ENCODE peak calls at places on chromosomes 6 and 20, in ten cellular contexts. One of them, this sample, is unnamed.

GRCh38 chr6:32885698-32886286 is 31.8 kb downstream of the PSMB9 start:
- DNase-seq in stimulated activated CD8-positive, alpha-beta memory T cell treated with anti-CD3 and anti-CD28 coated beads, Interleukin-4, amount 100 ng/mL, for 24 hours: no peak
- DNase-seq in Panc1: no peak
- DNase-seq in BJ: peak; percentile 16
- DNase-seq in activated T-helper 2 cell treated with anti-CD3 and anti-CD28 coated beads, Interferon-gamma antibody, Interleukin-2, Interleukin-4, amounts not matched to agents 10 μg/mL and 5 μg/mL and 100 μg/mL, durations not matched to agents 14 hours and 24 hours and 36 hours: no peak
- DNase-seq in stimulated activated CD4-positive, alpha-beta T cell treated with anti-CD3 and anti-CD28 coated beads, Interleukin-15, amount 100 ng/mL, for 24 hours: no peak
- DNase-seq in RCC 7860: peak; percentile 32
- DNase-seq in mucosa of gallbladder: no peak
- DNase-seq in EL: peak; percentile 68
- DNase-seq in adrenal gland: no peak
- DNase-seq in this sample: peak; percentile 37

GRCh38 chr20:54940471-54940870 is 465.1 kb downstream of the DOK5 start:
- DNase-seq in stimulated activated CD8-positive, alpha-beta memory T cell treated with anti-CD3 and anti-CD28 coated beads, Interleukin-4, amount 100 ng/mL, for 24 hours: no peak
- DNase-seq in Panc1: no peak
- DNase-seq in BJ: no peak
- DNase-seq in activated T-helper 2 cell treated with anti-CD3 and anti-CD28 coated beads, Interferon-gamma antibody, Interleukin-2, Interleukin-4, amounts not matched to agents 10 μg/mL and 5 μg/mL and 100 μg/mL, durations not matched to agents 14 hours and 24 hours and 36 hours: no peak
- DNase-seq in stimulated activated CD4-positive, alpha-beta T cell treated with anti-CD3 and anti-CD28 coated beads, Interleukin-15, amount 100 ng/mL, for 24 hours: no peak
- DNase-seq in RCC 7860: no peak
- DNase-seq in mucosa of gallbladder: no peak
- DNase-seq in EL: no peak
- DNase-seq in adrenal gland: no peak
- DNase-seq in this sample: no peak

GRCh38 chr6:38865521-38866174 is 150.5 kb downstream of the DNAH8 start:
- DNase-seq in stimulated activated CD8-positive, alpha-beta memory T cell treated with anti-CD3 and anti-CD28 coated beads, Interleukin-4, amount 100 ng/mL, for 24 hours: no peak
- DNase-seq in Panc1: no peak
- DNase-seq in BJ: no peak
- DNase-seq in activated T-helper 2 cell treated with anti-CD3 and anti-CD28 coated beads, Interferon-gamma antibody, Interleukin-2, Interleukin-4, amounts not matched to agents 10 μg/mL and 5 μg/mL and 100 μg/mL, durations not matched to agents 14 hours and 24 hours and 36 hours: no peak
- DNase-seq in stimulated activated CD4-positive, alpha-beta T cell treated with anti-CD3 and anti-CD28 coated beads, Interleukin-15, amount 100 ng/mL, for 24 hours: no peak
- DNase-seq in RCC 7860: no peak
- DNase-seq in mucosa of gallbladder: no peak
- DNase-seq in EL: no peak
- DNase-seq in adrenal gland: no peak
- DNase-seq in this sample: no peak

GRCh38 chr6:28683945-28684538 is 158.4 kb downstream of the GPX5 start:
- DNase-seq in stimulated activated CD8-positive, alpha-beta memory T cell treated with anti-CD3 and anti-CD28 coated beads, Interleukin-4, amount 100 ng/mL, for 24 hours: no peak
- DNase-seq in Panc1: peak; percentile 18
- DNase-seq in BJ: no peak
- DNase-seq in activated T-helper 2 cell treated with anti-CD3 and anti-CD28 coated beads, Interferon-gamma antibody, Interleukin-2, Interleukin-4, amounts not matched to agents 10 μg/mL and 5 μg/mL and 100 μg/mL, durations not matched to agents 14 hours and 24 hours and 36 hours: no peak
- DNase-seq in stimulated activated CD4-positive, alpha-beta T cell treated with anti-CD3 and anti-CD28 coated beads, Interleukin-15, amount 100 ng/mL, for 24 hours: no peak
- DNase-seq in RCC 7860: peak; percentile 31
- DNase-seq in mucosa of gallbladder: peak; percentile 17
- DNase-seq in EL: peak; percentile 57
- DNase-seq in adrenal gland: peak; percentile 35
- DNase-seq in this sample: no peak

GRCh38 chr6:152232494-152233151 is 404.5 kb downstream of the SYNE1 start:
- DNase-seq in stimulated activated CD8-positive, alpha-beta memory T cell treated with anti-CD3 and anti-CD28 coated beads, Interleukin-4, amount 100 ng/mL, for 24 hours: no peak
- DNase-seq in Panc1: no peak
- DNase-seq in BJ: peak; percentile 47
- DNase-seq in activated T-helper 2 cell treated with anti-CD3 and anti-CD28 coated beads, Interferon-gamma antibody, Interleukin-2, Interleukin-4, amounts not matched to agents 10 μg/mL and 5 μg/mL and 100 μg/mL, durations not matched to agents 14 hours and 24 hours and 36 hours: no peak
- DNase-seq in stimulated activated CD4-positive, alpha-beta T cell treated with anti-CD3 and anti-CD28 coated beads, Interleukin-15, amount 100 ng/mL, for 24 hours: peak; percentile 34
- DNase-seq in RCC 7860: no peak
- DNase-seq in mucosa of gallbladder: no peak
- DNase-seq in EL: peak; percentile 46
- DNase-seq in adrenal gland: no peak
- DNase-seq in this sample: no peak

GRCh38 chr6:161135695-161136591 is 137.9 kb downstream of the AGPAT4 start:
- DNase-seq in stimulated activated CD8-positive, alpha-beta memory T cell treated with anti-CD3 and anti-CD28 coated beads, Interleukin-4, amount 100 ng/mL, for 24 hours: no peak
- DNase-seq in Panc1: no peak
- DNase-seq in BJ: no peak
- DNase-seq in activated T-helper 2 cell treated with anti-CD3 and anti-CD28 coated beads, Interferon-gamma antibody, Interleukin-2, Interleukin-4, amounts not matched to agents 10 μg/mL and 5 μg/mL and 100 μg/mL, durations not matched to agents 14 hours and 24 hours and 36 hours: no peak
- DNase-seq in stimulated activated CD4-positive, alpha-beta T cell treated with anti-CD3 and anti-CD28 coated beads, Interleukin-15, amount 100 ng/mL, for 24 hours: no peak
- DNase-seq in RCC 7860: no peak
- DNase-seq in mucosa of gallbladder: no peak
- DNase-seq in EL: no peak
- DNase-seq in adrenal gland: no peak
- DNase-seq in this sample: no peak

GRCh38 chr6:44422534-44422933 is 35.0 kb downstream of the CDC5L start:
- DNase-seq in stimulated activated CD8-positive, alpha-beta memory T cell treated with anti-CD3 and anti-CD28 coated beads, Interleukin-4, amount 100 ng/mL, for 24 hours: no peak
- DNase-seq in Panc1: no peak
- DNase-seq in BJ: no peak
- DNase-seq in activated T-helper 2 cell treated with anti-CD3 and anti-CD28 coated beads, Interferon-gamma antibody, Interleukin-2, Interleukin-4, amounts not matched to agents 10 μg/mL and 5 μg/mL and 100 μg/mL, durations not matched to agents 14 hours and 24 hours and 36 hours: no peak
- DNase-seq in stimulated activated CD4-positive, alpha-beta T cell treated with anti-CD3 and anti-CD28 coated beads, Interleukin-15, amount 100 ng/mL, for 24 hours: no peak
- DNase-seq in RCC 7860: no peak
- DNase-seq in mucosa of gallbladder: no peak
- DNase-seq in EL: no peak
- DNase-seq in adrenal gland: no peak
- DNase-seq in this sample: no peak

GRCh38 chr6:76275746-76276145 is 203.3 kb upstream of the IMPG1 start:
- DNase-seq in stimulated activated CD8-positive, alpha-beta memory T cell treated with anti-CD3 and anti-CD28 coated beads, Interleukin-4, amount 100 ng/mL, for 24 hours: no peak
- DNase-seq in Panc1: no peak
- DNase-seq in BJ: no peak
- DNase-seq in activated T-helper 2 cell treated with anti-CD3 and anti-CD28 coated beads, Interferon-gamma antibody, Interleukin-2, Interleukin-4, amounts not matched to agents 10 μg/mL and 5 μg/mL and 100 μg/mL, durations not matched to agents 14 hours and 24 hours and 36 hours: no peak
- DNase-seq in stimulated activated CD4-positive, alpha-beta T cell treated with anti-CD3 and anti-CD28 coated beads, Interleukin-15, amount 100 ng/mL, for 24 hours: no peak
- DNase-seq in RCC 7860: no peak
- DNase-seq in mucosa of gallbladder: no peak
- DNase-seq in EL: peak; percentile 1
- DNase-seq in adrenal gland: no peak
- DNase-seq in this sample: no peak

GRCh38 chr6:137415127-137415833 is 78.9 kb downstream of the OLIG3 start:
- DNase-seq in stimulated activated CD8-positive, alpha-beta memory T cell treated with anti-CD3 and anti-CD28 coated beads, Interleukin-4, amount 100 ng/mL, for 24 hours: peak; percentile 37
- DNase-seq in Panc1: peak; percentile 22
- DNase-seq in BJ: peak; percentile 8
- DNase-seq in activated T-helper 2 cell treated with anti-CD3 and anti-CD28 coated beads, Interferon-gamma antibody, Interleukin-2, Interleukin-4, amounts not matched to agents 10 μg/mL and 5 μg/mL and 100 μg/mL, durations not matched to agents 14 hours and 24 hours and 36 hours: peak; percentile 54
- DNase-seq in stimulated activated CD4-positive, alpha-beta T cell treated with anti-CD3 and anti-CD28 coated beads, Interleukin-15, amount 100 ng/mL, for 24 hours: peak; percentile 70
- DNase-seq in RCC 7860: peak; percentile 27
- DNase-seq in mucosa of gallbladder: peak; percentile 74
- DNase-seq in EL: peak; percentile 66
- DNase-seq in adrenal gland: peak; percentile 68
- DNase-seq in this sample: peak; percentile 34